ENCODE peak calls at places on chromosomes 12 and 14, in five cellular contexts. One of them, this sample, is unnamed.

GRCh38 chr12:117236456-117237001 is 46.3 kb upstream of the FBXO21 start:
- DNase-seq in T-helper 2 cell: peak
- DNase-seq in mesothelial cell of epicardium: peak
- DNase-seq in GM12892: peak
- DNase-seq in ELF-1: peak
- DNase-seq in this sample: peak

GRCh38 chr12:6962285-6963015 is 8.0 kb downstream of the PHB2 start:
- DNase-seq in T-helper 2 cell: no peak
- DNase-seq in ELF-1: peak
- DNase-seq in mesothelial cell of epicardium: no peak
- DNase-seq in GM12892: no peak
- DNase-seq in this sample: peak

GRCh38 chr12:120709976-120710804 is at the start of gene UNC119B:
- DNase-seq in T-helper 2 cell: peak
- DNase-seq in mesothelial cell of epicardium: peak
- DNase-seq in ELF-1: peak
- DNase-seq in GM12892: peak
- DNase-seq in this sample: peak

GRCh38 chr12:3574986-3575385 is 84.0 kb downstream of the PRMT8 start:
- DNase-seq in T-helper 2 cell: no peak
- DNase-seq in ELF-1: no peak
- DNase-seq in GM12892: no peak
- DNase-seq in mesothelial cell of epicardium: no peak
- DNase-seq in this sample: no peak

GRCh38 chr12:1173806-1174617 is 183.0 kb downstream of the ERC1 start:
- DNase-seq in GM12892: no peak
- DNase-seq in ELF-1: no peak
- DNase-seq in T-helper 2 cell: no peak
- DNase-seq in mesothelial cell of epicardium: no peak
- DNase-seq in this sample: no peak

GRCh38 chr14:64215274-64215673 is 78.9 kb downstream of the ESR2 start:
- DNase-seq in GM12892: no peak
- DNase-seq in T-helper 2 cell: no peak
- DNase-seq in mesothelial cell of epicardium: no peak
- DNase-seq in ELF-1: no peak
- DNase-seq in this sample: peak

GRCh38 chr14:64623576-64624165 is 73.9 kb downstream of the PPP1R36 start:
- DNase-seq in ELF-1: no peak
- DNase-seq in T-helper 2 cell: no peak
- DNase-seq in mesothelial cell of epicardium: no peak
- DNase-seq in GM12892: no peak
- DNase-seq in this sample: no peak

GRCh38 chr12:132698336-132698735 is 10.9 kb downstream of the PXMP2 start:
- DNase-seq in ELF-1: no peak
- DNase-seq in mesothelial cell of epicardium: no peak
- DNase-seq in T-helper 2 cell: no peak
- DNase-seq in GM12892: no peak
- DNase-seq in this sample: no peak

GRCh38 chr14:39265741-39266588 is 32.2 kb downstream of the MIA2 start:
- DNase-seq in GM12892: no peak
- DNase-seq in mesothelial cell of epicardium: no peak
- DNase-seq in T-helper 2 cell: no peak
- DNase-seq in ELF-1: no peak
- DNase-seq in this sample: peak

GRCh38 chr12:43444940-43445564 is 107.0 kb downstream of the ADAMTS20 start:
- DNase-seq in GM12892: no peak
- DNase-seq in mesothelial cell of epicardium: peak
- DNase-seq in ELF-1: peak
- DNase-seq in T-helper 2 cell: peak
- DNase-seq in this sample: no peak

GRCh38 chr14:101501341-101501740 is 60.0 kb upstream of the DIO3 start:
- DNase-seq in mesothelial cell of epicardium: peak
- DNase-seq in GM12892: no peak
- DNase-seq in ELF-1: no peak
- DNase-seq in T-helper 2 cell: no peak
- DNase-seq in this sample: no peak

GRCh38 chr14:81561084-81561775 is 27.6 kb upstream of the SEL1L start:
- DNase-seq in mesothelial cell of epicardium: no peak
- DNase-seq in GM12892: no peak
- DNase-seq in ELF-1: no peak
- DNase-seq in T-helper 2 cell: no peak
- DNase-seq in this sample: no peak

GRCh38 chr12:75289678-75290200 is 40.4 kb downstream of the CAPS2 start:
- DNase-seq in GM12892: no peak
- DNase-seq in T-helper 2 cell: no peak
- DNase-seq in mesothelial cell of epicardium: no peak
- DNase-seq in ELF-1: no peak
- DNase-seq in this sample: no peak

This sample was measured in gastrocnemius medialis.